ENCODE peak calls at places on chromosomes 2 and 18, in four cellular contexts. P, Y, M and O are unnamed samples.

GRCh38 chr2:188898261-188898660 is 75.9 kb upstream of the COL3A1 start:
- DNase-seq in M (no peak), P (no peak), Y (no peak), O (no peak)

GRCh38 chr2:168096158-168096557 is 151.2 kb downstream of the STK39 start:
- DNase-seq in P (no peak), M (no peak), Y (no peak), O (no peak)

GRCh38 chr2:65411056-65411795 is 21.2 kb downstream of the SPRED2 start:
- DNase-seq in P (no peak), M (no peak), Y (no peak), O (no peak)

GRCh38 chr2:98915751-98916358 is 20.2 kb downstream of the CRACDL start:
- DNase-seq in Y (no peak), M (no peak), P (no peak), O (no peak)

GRCh38 chr2:186518291-186518690 is 32.2 kb downstream of the ZC3H15 start:
- DNase-seq in Y (no peak), P (no peak), M (no peak), O (no peak)

GRCh38 chr2:12705742-12706141 is 11.0 kb upstream of the TRIB2 start:
- DNase-seq in M (no peak), P (no peak), Y (no peak), O (no peak)

GRCh38 chr2:40341198-40341597 is 110.7 kb downstream of the SLC8A1 start:
- DNase-seq in M (no peak), Y (no peak), P (no peak), O (no peak)

GRCh38 chr2:33644215-33644614 is 45.1 kb upstream of the FAM98A start:
- DNase-seq in Y (no peak), P (no peak), M (no peak), O (no peak)

GRCh38 chr2:143615617-143616016 is 486.4 kb downstream of the ARHGAP15 start:
- DNase-seq in M (no peak), P (no peak), Y (no peak), O (no peak)

GRCh38 chr2:217393585-217394032 is 533.7 kb upstream of the TNP1 start:
- DNase-seq in P (no peak), Y (no peak), M (no peak), O (peak; percentile 83)

GRCh38 chr2:219737270-219737691 is 109.9 kb downstream of the SLC4A3 start:
- DNase-seq in Y (no peak), M (no peak), P (no peak), O (no peak)

GRCh38 chr18:50656841-50657470 is 97.1 kb downstream of the MAPK4 start:
- DNase-seq in M (no peak), Y (no peak), P (no peak), O (no peak)

GRCh38 chr2:238113611-238114010 is 13.5 kb downstream of the ESPNL start:
- DNase-seq in M (no peak), P (no peak), Y (no peak), O (no peak)

GRCh38 chr2:42770288-42771131 is 6.6 kb upstream of the OXER1 start:
- DNase-seq in Y (no peak), M (no peak), P (no peak), O (peak; percentile 70)

GRCh38 chr2:14516844-14517243 is 115.7 kb upstream of the LRATD1 start:
- DNase-seq in M (no peak), P (no peak), Y (no peak), O (no peak)

GRCh38 chr2:221552282-221552681 is 19.8 kb downstream of the EPHA4 start:
- DNase-seq in M (no peak), Y (no peak), P (no peak), O (no peak)

GRCh38 chr18:41265047-41265446 is 690.0 kb upstream of the PIK3C3 start:
- DNase-seq in P (no peak), M (no peak), Y (no peak), O (no peak)

GRCh38 chr2:210072922-210073509 is 70.6 kb downstream of the RPE start:
- DNase-seq in P (no peak), M (no peak), Y (no peak), O (no peak)

GRCh38 chr18:75350440-75350839 is 77.1 kb downstream of the SMIM21 start:
- DNase-seq in M (no peak), Y (no peak), P (no peak), O (no peak)

GRCh38 chr18:12057419-12058039 is 36.1 kb upstream of the ANKRD62 start:
- DNase-seq in P (no peak), Y (no peak), M (no peak), O (no peak)